ENCODE peak calls at places on chromosomes 16 and 17, in seven cellular contexts. F, W, E, A, T, P and H are unnamed samples.

GRCh38 chr17:596763-597644 is 117.6 kb downstream of the VPS53 start:
- DNase-seq in P (peak), F (peak), E (no peak), T (no peak), W (no peak), A (no peak), H (no peak)

GRCh38 chr16:2149630-2150417 is 1.4 kb downstream of the RAB26 start:
- DNase-seq in A (no peak), E (no peak), F (peak), T (peak), P (no peak), W (no peak), H (no peak)

GRCh38 chr17:76453431-76453743 is 435 bp upstream of the UBE2O start:
- DNase-seq in E (no peak), P (no peak), W (no peak), T (no peak), A (no peak), F (no peak), H (no peak)

GRCh38 chr16:82464192-82464591 is 162.6 kb upstream of the CDH13 start:
- DNase-seq in T (no peak), P (no peak), A (no peak), F (no peak), E (no peak), W (no peak), H (no peak)

GRCh38 chr17:71926746-71927398 is 193.9 kb upstream of the SOX9 start:
- DNase-seq in E (no peak), T (no peak), P (no peak), A (no peak), F (no peak), W (no peak), H (no peak)

GRCh38 chr17:56297142-56297541 is 143.9 kb downstream of the ANKFN1 start:
- DNase-seq in T (no peak), W (no peak), E (no peak), A (no peak), F (no peak), P (no peak), H (no peak)

GRCh38 chr17:76179496-76180467 is 38.7 kb upstream of the FOXJ1 start:
- DNase-seq in P (no peak), T (no peak), A (peak), E (no peak), W (no peak), F (peak), H (no peak)

GRCh38 chr16:11639925-11640899 is 28.0 kb upstream of the SNN start:
- DNase-seq in P (peak), A (no peak), T (peak), W (peak), E (peak), F (peak), H (peak)

GRCh38 chr16:89026121-89026612 is 49.2 kb upstream of the CBFA2T3 start:
- DNase-seq in W (no peak), F (no peak), E (no peak), P (no peak), A (peak), T (no peak), H (no peak)

GRCh38 chr16:67397451-67397801 is 4.1 kb upstream of the TPPP3 start:
- DNase-seq in F (no peak), P (no peak), T (no peak), A (no peak), E (no peak), W (peak), H (no peak)

GRCh38 chr16:1441391-1441829 is 2.9 kb downstream of the CCDC154 start:
- DNase-seq in T (no peak), F (no peak), A (no peak), W (no peak), E (no peak), P (no peak), H (no peak)

GRCh38 chr16:80346160-80346632 is 194.6 kb upstream of the DYNLRB2 start:
- DNase-seq in P (no peak), A (no peak), T (no peak), W (no peak), F (no peak), E (no peak), H (no peak)

GRCh38 chr17:16448490-16448889 is 33.1 kb downstream of the TRPV2 start:
- DNase-seq in F (no peak), W (no peak), T (no peak), P (no peak), E (no peak), A (no peak), H (no peak)

GRCh38 chr16:56833243-56833970 is 31.6 kb upstream of the SLC12A3 start:
- DNase-seq in P (no peak), E (no peak), W (no peak), T (no peak), F (no peak), A (no peak), H (no peak)

GRCh38 chr16:72963921-72964320 is 84.0 kb downstream of the ZFHX3 start:
- DNase-seq in T (no peak), E (no peak), F (no peak), P (no peak), A (no peak), W (no peak), H (no peak)

GRCh38 chr16:83054302-83054701 is 427.5 kb downstream of the CDH13 start:
- DNase-seq in W (no peak), A (no peak), P (no peak), T (no peak), F (no peak), E (no peak), H (no peak)

GRCh38 chr16:54931041-54931756 is 534 bp downstream of the IRX5 start:
- DNase-seq in W (no peak), A (no peak), E (no peak), T (peak), P (no peak), F (peak), H (peak)

GRCh38 chr16:89765292-89765810 is 44.0 kb downstream of the ZNF276 start:
- DNase-seq in A (no peak), W (no peak), F (no peak), E (no peak), P (no peak), T (no peak), H (no peak)

GRCh38 chr16:68909099-68909733 is 65.9 kb downstream of the TANGO6 start:
- DNase-seq in E (no peak), F (no peak), P (no peak), A (no peak), W (no peak), T (no peak), H (no peak)

GRCh38 chr16:48013476-48013875 is 142.3 kb downstream of the ABCC12 start:
- DNase-seq in P (no peak), E (no peak), F (no peak), A (no peak), W (no peak), T (no peak), H (no peak)

GRCh38 chr17:9981344-9981915 is 76.4 kb upstream of the RCVRN start:
- DNase-seq in P (no peak), T (no peak), E (no peak), W (no peak), A (no peak), F (no peak), H (no peak)
- H3K27ac ChIP-seq in P (no peak), T (no peak), E (peak), W (no peak), A (no peak), F (no peak), H (no peak)

GRCh38 chr17:64651889-64652288 is 10.2 kb downstream of the SMURF2 start:
- DNase-seq in F (no peak), E (no peak), W (no peak), P (no peak), A (no peak), T (no peak), H (no peak)

GRCh38 chr17:64653985-64654355 is 8.1 kb downstream of the SMURF2 start:
- DNase-seq in A (no peak), T (no peak), E (no peak), W (no peak), F (no peak), P (no peak), H (no peak)

GRCh38 chr17:64653325-64653984 is 8.7 kb downstream of the SMURF2 start:
- DNase-seq in E (no peak), P (no peak), F (no peak), A (no peak), W (no peak), T (no peak), H (no peak)

GRCh38 chr17:64647817-64648216 is 14.3 kb downstream of the SMURF2 start:
- DNase-seq in P (no peak), T (no peak), W (no peak), A (no peak), F (no peak), E (no peak), H (no peak)

DNA sequence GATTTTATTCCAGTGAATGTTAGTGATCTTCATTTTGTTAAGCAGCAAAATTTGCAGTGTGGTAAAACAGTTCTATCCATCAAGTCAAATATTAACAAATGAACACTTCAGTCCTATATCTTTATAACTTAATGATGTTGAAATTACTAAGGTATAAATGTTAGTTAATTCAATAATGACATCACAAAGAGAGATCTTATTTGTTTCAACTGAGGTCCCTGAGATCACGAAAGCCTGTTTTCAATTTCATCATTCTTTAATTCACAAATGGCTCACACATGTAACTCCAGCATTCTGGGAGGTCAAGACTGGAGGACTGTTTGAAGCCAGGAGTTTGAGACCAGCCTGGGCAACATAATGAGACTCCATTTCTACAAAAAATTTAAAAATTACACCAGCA is 13.9 kb downstream of the SMURF2 start:
- DNase-seq in T (no peak), P (no peak), W (no peak), A (no peak), E (no peak), F (no peak), H (no peak)
- H3K27ac ChIP-seq in T (no peak), P (no peak), W (no peak), A (no peak), E (no peak), F (peak), H (no peak)

DNA sequence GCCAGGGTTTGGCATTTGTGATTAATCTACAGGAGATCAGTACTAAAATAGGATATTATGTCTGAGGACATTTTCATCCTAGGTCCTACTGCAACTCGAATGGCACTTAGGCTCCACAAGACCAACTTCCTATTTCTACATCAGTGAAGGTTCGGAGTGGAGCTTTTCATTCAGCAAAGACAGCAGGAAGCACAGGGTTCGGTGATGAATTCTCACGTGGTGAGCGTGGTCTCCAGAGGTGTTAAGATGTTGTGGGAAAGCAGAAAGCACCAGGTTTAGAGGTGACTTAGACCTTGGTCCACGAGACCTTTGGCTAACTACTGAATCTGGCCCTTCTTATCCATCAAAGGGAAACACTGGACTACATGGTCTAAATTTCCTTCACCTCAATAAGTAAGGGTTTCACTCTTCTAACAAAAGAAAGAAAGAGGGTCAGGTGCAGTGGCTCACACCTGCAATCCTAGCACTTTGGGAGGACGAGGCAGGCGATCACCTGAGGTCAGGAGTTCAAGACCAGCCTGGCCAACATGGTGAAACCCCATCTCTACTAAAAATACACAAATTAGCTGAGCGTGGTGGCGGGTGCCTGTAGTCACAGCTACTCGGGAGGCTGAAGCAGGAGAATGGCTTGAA is 14.0 kb upstream of the HELZ start:
- DNase-seq in A (peak), E (no peak), F (no peak), W (no peak), P (peak), T (no peak), H (no peak)
- H3K27ac ChIP-seq in A (no peak), E (peak), F (no peak), W (no peak), P (peak), T (peak), H (no peak)

GRCh38 chr17:69871318-69871717 is 203.7 kb upstream of the KCNJ16 start:
- DNase-seq in A (no peak), P (no peak), T (no peak), E (no peak), F (no peak), W (no peak), H (no peak)
- H3K27ac ChIP-seq in A (no peak), P (no peak), T (no peak), E (no peak), F (no peak), W (no peak), H (no peak)

GRCh38 chr16:75320435-75320834 is 69.0 kb upstream of the BCAR1 start:
- DNase-seq in T (no peak), F (no peak), W (no peak), P (no peak), A (no peak), E (no peak), H (peak)
- H3K27ac ChIP-seq in T (peak), F (no peak), W (no peak), P (no peak), A (no peak), E (peak), H (peak)

GRCh38 chr17:73496232-73496631 is 148.0 kb downstream of the SDK2 start:
- DNase-seq in A (no peak), T (no peak), P (no peak), F (no peak), W (no peak), E (no peak), H (no peak)

GRCh38 chr17:73494955-73495349 is 149.3 kb downstream of the SDK2 start:
- DNase-seq in F (no peak), A (no peak), T (no peak), E (no peak), W (no peak), P (no peak), H (no peak)

GRCh38 chr17:73492802-73493139 is 151.5 kb downstream of the SDK2 start:
- DNase-seq in T (peak), A (no peak), P (no peak), W (no peak), F (no peak), E (no peak), H (no peak)

GRCh38 chr17:73493212-73493814 is 150.9 kb downstream of the SDK2 start:
- DNase-seq in F (no peak), P (no peak), W (no peak), A (no peak), T (peak), E (peak), H (no peak)

GRCh38 chr17:73494096-73494954 is 149.9 kb downstream of the SDK2 start:
- DNase-seq in W (no peak), P (no peak), F (no peak), E (no peak), T (no peak), A (no peak), H (no peak)
- H3K27ac ChIP-seq in W (no peak), P (no peak), F (no peak), E (no peak), T (no peak), A (no peak), H (no peak)